ENCODE peak calls at places on chromosomes 12 and 14, in six cellular contexts. One of them, this sample, is unnamed.

GRCh38 chr14:20434701-20435453 is 1.1 kb downstream of the KLHL33 start:
- DNase-seq in CD4-positive, CD25-positive, alpha-beta regulatory T cell: no peak
- DNase-seq in neuronal stem cell: no peak
- DNase-seq in uterus: peak
- DNase-seq in naive thymus-derived CD4-positive, alpha-beta T cell: no peak
- DNase-seq in K562: no peak
- DNase-seq in this sample: no peak

GRCh38 chr12:18643673-18644072 is 94.1 kb downstream of the PLCZ1 start:
- DNase-seq in CD4-positive, CD25-positive, alpha-beta regulatory T cell: no peak
- DNase-seq in neuronal stem cell: no peak
- DNase-seq in uterus: peak
- DNase-seq in naive thymus-derived CD4-positive, alpha-beta T cell: no peak
- DNase-seq in K562: no peak
- DNase-seq in this sample: no peak

GRCh38 chr14:39488600-39488999 is 56.4 kb upstream of the FBXO33 start:
- DNase-seq in CD4-positive, CD25-positive, alpha-beta regulatory T cell: no peak
- DNase-seq in neuronal stem cell: peak
- DNase-seq in uterus: no peak
- DNase-seq in naive thymus-derived CD4-positive, alpha-beta T cell: no peak
- DNase-seq in K562: no peak
- DNase-seq in this sample: peak

GRCh38 chr14:68659021-68659931 is 133.6 kb downstream of the ZFP36L1 start:
- DNase-seq in CD4-positive, CD25-positive, alpha-beta regulatory T cell: no peak
- DNase-seq in neuronal stem cell: no peak
- DNase-seq in uterus: peak
- DNase-seq in naive thymus-derived CD4-positive, alpha-beta T cell: no peak
- DNase-seq in K562: no peak
- DNase-seq in this sample: no peak

GRCh38 chr12:130827432-130827831 is 11.6 kb downstream of the STX2 start:
- DNase-seq in CD4-positive, CD25-positive, alpha-beta regulatory T cell: no peak
- DNase-seq in neuronal stem cell: no peak
- DNase-seq in uterus: no peak
- DNase-seq in naive thymus-derived CD4-positive, alpha-beta T cell: no peak
- DNase-seq in K562: no peak
- DNase-seq in this sample: no peak

GRCh38 chr12:88665051-88665450 is 84.8 kb upstream of the KITLG start:
- DNase-seq in CD4-positive, CD25-positive, alpha-beta regulatory T cell: no peak
- DNase-seq in neuronal stem cell: no peak
- DNase-seq in uterus: no peak
- DNase-seq in naive thymus-derived CD4-positive, alpha-beta T cell: no peak
- DNase-seq in K562: no peak
- DNase-seq in this sample: no peak

GRCh38 chr12:1857821-1858220 is 37.5 kb downstream of the LRTM2 start:
- DNase-seq in CD4-positive, CD25-positive, alpha-beta regulatory T cell: no peak
- DNase-seq in neuronal stem cell: no peak
- DNase-seq in uterus: no peak
- DNase-seq in naive thymus-derived CD4-positive, alpha-beta T cell: no peak
- DNase-seq in K562: no peak
- DNase-seq in this sample: no peak

GRCh38 chr12:105561981-105562726 is 231.7 kb downstream of the C12orf75 start:
- DNase-seq in CD4-positive, CD25-positive, alpha-beta regulatory T cell: no peak
- DNase-seq in neuronal stem cell: no peak
- DNase-seq in uterus: peak
- DNase-seq in naive thymus-derived CD4-positive, alpha-beta T cell: no peak
- DNase-seq in K562: no peak
- DNase-seq in this sample: peak

GRCh38 chr14:23444314-23444713 is 8.9 kb upstream of the MYH7 start:
- DNase-seq in CD4-positive, CD25-positive, alpha-beta regulatory T cell: no peak
- DNase-seq in neuronal stem cell: no peak
- DNase-seq in uterus: no peak
- DNase-seq in naive thymus-derived CD4-positive, alpha-beta T cell: no peak
- DNase-seq in K562: no peak
- DNase-seq in this sample: no peak

GRCh38 chr14:23447634-23448353 is 12.3 kb upstream of the MYH7 start:
- DNase-seq in CD4-positive, CD25-positive, alpha-beta regulatory T cell: no peak
- DNase-seq in neuronal stem cell: no peak
- DNase-seq in uterus: no peak
- DNase-seq in naive thymus-derived CD4-positive, alpha-beta T cell: no peak
- DNase-seq in K562: no peak
- DNase-seq in this sample: no peak

GRCh38 chr14:23443881-23444280 is 8.4 kb upstream of the MYH7 start:
- DNase-seq in CD4-positive, CD25-positive, alpha-beta regulatory T cell: no peak
- DNase-seq in neuronal stem cell: no peak
- DNase-seq in uterus: no peak
- DNase-seq in naive thymus-derived CD4-positive, alpha-beta T cell: no peak
- DNase-seq in K562: no peak
- DNase-seq in this sample: no peak

GRCh38 chr14:23445773-23446172 is 10.3 kb upstream of the MYH7 start:
- DNase-seq in CD4-positive, CD25-positive, alpha-beta regulatory T cell: no peak
- DNase-seq in neuronal stem cell: no peak
- DNase-seq in uterus: no peak
- DNase-seq in naive thymus-derived CD4-positive, alpha-beta T cell: no peak
- DNase-seq in K562: no peak
- DNase-seq in this sample: no peak

DNA sequence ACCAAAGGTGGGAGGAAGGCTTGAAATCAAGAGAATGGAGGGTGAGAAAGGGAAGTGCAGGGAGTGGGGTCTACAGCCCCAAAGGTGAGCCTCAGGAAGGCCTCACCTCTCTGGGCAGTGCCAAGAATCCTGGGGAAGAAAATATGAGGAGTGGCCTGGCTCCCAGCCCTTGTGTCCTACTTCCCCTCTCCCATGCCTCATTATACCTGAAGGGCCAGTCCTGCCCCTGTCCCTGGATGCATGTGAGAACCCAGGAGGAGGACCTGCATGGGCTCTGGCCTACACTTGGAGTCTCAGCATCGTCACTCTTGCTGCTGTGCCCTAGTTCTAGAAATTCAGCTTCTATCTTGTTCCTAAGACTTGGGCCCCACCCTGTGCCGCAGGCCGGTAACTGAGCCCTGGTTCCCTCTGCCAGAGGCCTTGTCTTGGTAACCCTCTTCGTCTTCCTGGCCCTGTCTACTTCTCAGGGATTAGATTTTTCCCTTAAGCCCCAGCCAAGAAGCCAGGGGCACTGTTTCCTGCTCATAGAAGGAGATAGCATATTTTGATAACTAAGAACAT is 10.9 kb upstream of the MYH7 start:
- DNase-seq in CD4-positive, CD25-positive, alpha-beta regulatory T cell: no peak
- DNase-seq in neuronal stem cell: no peak
- DNase-seq in uterus: no peak
- DNase-seq in naive thymus-derived CD4-positive, alpha-beta T cell: no peak
- DNase-seq in K562: no peak
- DNase-seq in this sample: no peak
- H3K27ac ChIP-seq in CD4-positive, CD25-positive, alpha-beta regulatory T cell: no peak
- H3K27ac ChIP-seq in neuronal stem cell: no peak
- H3K27ac ChIP-seq in uterus: no peak
- H3K27ac ChIP-seq in naive thymus-derived CD4-positive, alpha-beta T cell: no peak
- H3K27ac ChIP-seq in K562: no peak
- H3K27ac ChIP-seq in this sample: no peak

GRCh38 chr12:125206757-125207156 is 141.5 kb downstream of the AACS start:
- DNase-seq in CD4-positive, CD25-positive, alpha-beta regulatory T cell: no peak
- DNase-seq in neuronal stem cell: no peak
- DNase-seq in uterus: no peak
- DNase-seq in naive thymus-derived CD4-positive, alpha-beta T cell: no peak
- DNase-seq in K562: no peak
- DNase-seq in this sample: no peak

GRCh38 chr12:125210104-125210755 is 145.0 kb downstream of the AACS start:
- DNase-seq in CD4-positive, CD25-positive, alpha-beta regulatory T cell: no peak
- DNase-seq in neuronal stem cell: no peak
- DNase-seq in uterus: no peak
- DNase-seq in naive thymus-derived CD4-positive, alpha-beta T cell: no peak
- DNase-seq in K562: no peak
- DNase-seq in this sample: no peak

GRCh38 chr12:125214289-125214688 is 149.1 kb downstream of the AACS start:
- DNase-seq in CD4-positive, CD25-positive, alpha-beta regulatory T cell: no peak
- DNase-seq in neuronal stem cell: no peak
- DNase-seq in uterus: no peak
- DNase-seq in naive thymus-derived CD4-positive, alpha-beta T cell: no peak
- DNase-seq in K562: no peak
- DNase-seq in this sample: no peak

GRCh38 chr12:125208942-125209341 is 143.7 kb downstream of the AACS start:
- DNase-seq in CD4-positive, CD25-positive, alpha-beta regulatory T cell: no peak
- DNase-seq in neuronal stem cell: no peak
- DNase-seq in uterus: no peak
- DNase-seq in naive thymus-derived CD4-positive, alpha-beta T cell: no peak
- DNase-seq in K562: no peak
- DNase-seq in this sample: no peak

GRCh38 chr12:125211464-125211863 is 146.2 kb downstream of the AACS start:
- DNase-seq in CD4-positive, CD25-positive, alpha-beta regulatory T cell: no peak
- DNase-seq in neuronal stem cell: no peak
- DNase-seq in uterus: no peak
- DNase-seq in naive thymus-derived CD4-positive, alpha-beta T cell: no peak
- DNase-seq in K562: no peak
- DNase-seq in this sample: no peak
- H3K27ac ChIP-seq in CD4-positive, CD25-positive, alpha-beta regulatory T cell: no peak
- H3K27ac ChIP-seq in neuronal stem cell: no peak
- H3K27ac ChIP-seq in uterus: no peak
- H3K27ac ChIP-seq in naive thymus-derived CD4-positive, alpha-beta T cell: no peak
- H3K27ac ChIP-seq in K562: no peak
- H3K27ac ChIP-seq in this sample: no peak

DNA sequence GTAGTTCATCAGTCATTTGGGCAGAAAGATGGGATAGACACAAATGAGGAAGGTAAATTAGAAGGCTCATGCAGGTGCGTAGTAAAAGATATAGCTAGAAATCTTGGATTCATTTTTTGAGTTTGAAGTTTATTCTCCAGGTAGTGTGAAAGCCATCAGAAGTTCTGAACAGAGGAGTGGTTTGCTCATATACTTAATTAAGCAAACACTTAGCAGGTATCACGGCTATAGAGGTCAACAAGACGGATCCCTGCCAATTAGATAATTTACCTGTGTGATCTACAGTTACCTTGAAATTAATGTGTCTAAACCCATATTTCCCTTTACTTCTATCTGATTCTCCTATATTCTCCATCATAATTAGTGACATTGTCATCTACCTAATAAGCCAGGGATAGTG is 29.7 kb downstream of the PALS1 start:
- DNase-seq in CD4-positive, CD25-positive, alpha-beta regulatory T cell: no peak
- DNase-seq in neuronal stem cell: no peak
- DNase-seq in uterus: no peak
- DNase-seq in naive thymus-derived CD4-positive, alpha-beta T cell: no peak
- DNase-seq in K562: no peak
- DNase-seq in this sample: no peak
- H3K27ac ChIP-seq in CD4-positive, CD25-positive, alpha-beta regulatory T cell: no peak
- H3K27ac ChIP-seq in neuronal stem cell: peak
- H3K27ac ChIP-seq in uterus: peak
- H3K27ac ChIP-seq in naive thymus-derived CD4-positive, alpha-beta T cell: no peak
- H3K27ac ChIP-seq in K562: no peak
- H3K27ac ChIP-seq in this sample: no peak

GRCh38 chr12:104333692-104334255 is 30.2 kb downstream of the EID3 start:
- DNase-seq in CD4-positive, CD25-positive, alpha-beta regulatory T cell: no peak
- DNase-seq in neuronal stem cell: no peak
- DNase-seq in uterus: no peak
- DNase-seq in naive thymus-derived CD4-positive, alpha-beta T cell: no peak
- DNase-seq in K562: no peak
- DNase-seq in this sample: no peak

GRCh38 chr12:104329697-104330096 is 26.2 kb downstream of the EID3 start:
- DNase-seq in CD4-positive, CD25-positive, alpha-beta regulatory T cell: no peak
- DNase-seq in neuronal stem cell: no peak
- DNase-seq in uterus: no peak
- DNase-seq in naive thymus-derived CD4-positive, alpha-beta T cell: no peak
- DNase-seq in K562: no peak
- DNase-seq in this sample: no peak

GRCh38 chr12:104323899-104324298 is 20.4 kb downstream of the EID3 start:
- DNase-seq in CD4-positive, CD25-positive, alpha-beta regulatory T cell: no peak
- DNase-seq in neuronal stem cell: no peak
- DNase-seq in uterus: no peak
- DNase-seq in naive thymus-derived CD4-positive, alpha-beta T cell: no peak
- DNase-seq in K562: no peak
- DNase-seq in this sample: no peak

GRCh38 chr12:104331376-104331775 is 27.8 kb downstream of the EID3 start:
- DNase-seq in CD4-positive, CD25-positive, alpha-beta regulatory T cell: no peak
- DNase-seq in neuronal stem cell: no peak
- DNase-seq in uterus: no peak
- DNase-seq in naive thymus-derived CD4-positive, alpha-beta T cell: no peak
- DNase-seq in K562: no peak
- DNase-seq in this sample: no peak

GRCh38 chr12:104328790-104329189 is 25.3 kb downstream of the EID3 start:
- DNase-seq in CD4-positive, CD25-positive, alpha-beta regulatory T cell: no peak
- DNase-seq in neuronal stem cell: no peak
- DNase-seq in uterus: no peak
- DNase-seq in naive thymus-derived CD4-positive, alpha-beta T cell: no peak
- DNase-seq in K562: no peak
- DNase-seq in this sample: no peak
- H3K27ac ChIP-seq in CD4-positive, CD25-positive, alpha-beta regulatory T cell: no peak
- H3K27ac ChIP-seq in neuronal stem cell: no peak
- H3K27ac ChIP-seq in uterus: no peak
- H3K27ac ChIP-seq in naive thymus-derived CD4-positive, alpha-beta T cell: no peak
- H3K27ac ChIP-seq in K562: no peak
- H3K27ac ChIP-seq in this sample: no peak

GRCh38 chr12:104493504-104493903 is 36.8 kb downstream of the CHST11 start:
- DNase-seq in CD4-positive, CD25-positive, alpha-beta regulatory T cell: no peak
- DNase-seq in neuronal stem cell: no peak
- DNase-seq in uterus: no peak
- DNase-seq in naive thymus-derived CD4-positive, alpha-beta T cell: no peak
- DNase-seq in K562: no peak
- DNase-seq in this sample: no peak
- H3K27ac ChIP-seq in CD4-positive, CD25-positive, alpha-beta regulatory T cell: peak
- H3K27ac ChIP-seq in neuronal stem cell: no peak
- H3K27ac ChIP-seq in uterus: no peak
- H3K27ac ChIP-seq in naive thymus-derived CD4-positive, alpha-beta T cell: no peak
- H3K27ac ChIP-seq in K562: no peak
- H3K27ac ChIP-seq in this sample: no peak

DNA sequence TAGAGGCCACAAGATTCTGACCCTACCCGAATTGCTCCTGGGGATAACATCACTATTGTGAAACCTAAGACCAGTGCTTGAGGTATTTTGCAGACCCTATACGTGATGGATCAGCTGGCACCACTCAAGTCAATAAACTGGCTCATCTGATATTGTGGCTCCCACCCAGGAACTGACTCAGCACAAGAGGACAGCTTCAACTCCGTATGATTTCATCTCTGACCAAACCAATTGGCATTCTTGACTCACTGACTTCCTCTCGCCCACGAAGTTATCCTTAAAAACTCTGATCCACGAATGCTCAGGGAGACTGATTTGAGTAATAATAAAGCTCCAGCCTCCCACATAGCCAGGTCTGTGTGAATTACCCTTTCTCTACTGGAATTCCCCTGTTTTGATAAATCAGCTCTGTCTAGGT is 1036.1 kb upstream of the TMEM132C start:
- DNase-seq in CD4-positive, CD25-positive, alpha-beta regulatory T cell: no peak
- DNase-seq in neuronal stem cell: no peak
- DNase-seq in uterus: no peak
- DNase-seq in naive thymus-derived CD4-positive, alpha-beta T cell: no peak
- DNase-seq in K562: peak
- DNase-seq in this sample: no peak
- H3K27ac ChIP-seq in CD4-positive, CD25-positive, alpha-beta regulatory T cell: no peak
- H3K27ac ChIP-seq in neuronal stem cell: no peak
- H3K27ac ChIP-seq in uterus: no peak
- H3K27ac ChIP-seq in naive thymus-derived CD4-positive, alpha-beta T cell: no peak
- H3K27ac ChIP-seq in K562: no peak
- H3K27ac ChIP-seq in this sample: no peak